ENCODE peak calls at places on chromosomes 12 and 14, in eight cellular contexts. Q, Y, C, X, P, A, E and H are unnamed samples.

GRCh38 chr12:1572731-1573130 is 21.6 kb downstream of the FBXL14 start:
- DNase-seq in P (no peak), A (no peak), E (no peak), Y (no peak), C (no peak), X (no peak), Q (no peak), H (no peak)

GRCh38 chr12:52628841-52629240 is 10.5 kb upstream of the KRT73 start:
- DNase-seq in Y (no peak), E (no peak), X (no peak), C (no peak), P (no peak), A (no peak), Q (no peak), H (no peak)

GRCh38 chr14:22653012-22653621 is 9.0 kb upstream of the OR6J1 start:
- DNase-seq in A (no peak), P (peak; percentile 46), E (peak; percentile 64), C (peak; percentile 60), Q (peak; percentile 66), Y (peak; percentile 80), X (no peak), H (peak; percentile 30)

GRCh38 chr12:113867258-113867657 is 98.9 kb downstream of the RBM19 start:
- DNase-seq in A (no peak), Y (no peak), X (no peak), C (no peak), P (no peak), E (no peak), Q (no peak), H (no peak)

GRCh38 chr12:28568083-28568482 is 377.8 kb downstream of the CCDC91 start:
- DNase-seq in Y (no peak), E (no peak), X (peak; percentile 80), A (no peak), Q (no peak), C (peak; percentile 30), P (no peak), H (no peak)

GRCh38 chr12:94616217-94616729 is 34.1 kb downstream of the TMCC3 start:
- DNase-seq in A (peak; percentile 72), P (no peak), C (no peak), E (no peak), X (no peak), Y (no peak), Q (no peak), H (no peak)

GRCh38 chr14:75141967-75142366 is 15.1 kb upstream of the NEK9 start:
- DNase-seq in Q (no peak), P (no peak), C (no peak), A (no peak), X (no peak), E (no peak), Y (peak; percentile 45), H (no peak)

GRCh38 chr12:52202361-52203078 is 10.7 kb upstream of the KRT80 start:
- DNase-seq in Y (peak; percentile 54), P (no peak), A (peak; percentile 58), X (no peak), Q (no peak), E (no peak), C (no peak), H (no peak)

GRCh38 chr12:107526555-107527180 is 158.9 kb upstream of the PWP1 start:
- DNase-seq in X (no peak), Q (no peak), C (no peak), E (no peak), A (no peak), Y (no peak), P (no peak), H (no peak)

GRCh38 chr14:99322731-99323599 is 51.0 kb upstream of the BCL11B start:
- DNase-seq in Y (no peak), C (no peak), A (no peak), E (peak; percentile 18), P (no peak), X (no peak), Q (peak; percentile 27), H (no peak)

GRCh38 chr12:45051490-45052105 is 699 bp upstream of the DBX2 start:
- DNase-seq in Q (no peak), Y (peak; percentile 70), C (no peak), P (no peak), A (no peak), X (no peak), E (no peak), H (no peak)

GRCh38 chr12:13962699-13963098 is 18.7 kb downstream of the GRIN2B start:
- DNase-seq in Y (peak; percentile 57), X (no peak), Q (no peak), A (no peak), E (no peak), P (no peak), C (no peak), H (no peak)

GRCh38 chr12:49340971-49341776 is 4.2 kb upstream of the C1QL4 start:
- DNase-seq in Q (no peak), A (no peak), Y (no peak), X (no peak), E (no peak), C (no peak), P (no peak), H (no peak)

GRCh38 chr12:107914460-107914977 is 140.0 kb downstream of the ASCL4 start:
- DNase-seq in A (no peak), X (no peak), Q (no peak), Y (no peak), E (no peak), P (no peak), C (no peak), H (no peak)

GRCh38 chr14:105935384-105935783 is 409.0 kb downstream of the TMEM121 start:
- DNase-seq in Y (no peak), C (no peak), Q (no peak), X (no peak), E (no peak), A (no peak), P (no peak), H (no peak)

GRCh38 chr12:57896139-57896436 is 45.3 kb upstream of the ATP23 start:
- DNase-seq in E (no peak), A (no peak), P (no peak), Y (peak; percentile 83), Q (no peak), C (peak; percentile 56), X (no peak), H (no peak)

GRCh38 chr12:5716221-5716620 is 228.8 kb downstream of the ANO2 start:
- DNase-seq in P (no peak), Y (no peak), X (no peak), E (no peak), Q (no peak), C (no peak), A (no peak), H (no peak)

GRCh38 chr12:20495997-20496396 is 127.7 kb downstream of the PDE3A start:
- DNase-seq in Y (no peak), X (no peak), C (no peak), Q (no peak), E (no peak), P (no peak), A (no peak), H (no peak)

GRCh38 chr12:124492879-124493808 is 74.3 kb downstream of the NCOR2 start:
- DNase-seq in C (no peak), E (no peak), Q (no peak), P (no peak), A (peak; percentile 67), Y (no peak), X (no peak), H (no peak)

GRCh38 chr12:126932156-126932555 is 1334.8 kb upstream of the TMEM132C start:
- DNase-seq in E (no peak), X (no peak), Y (no peak), Q (no peak), C (no peak), A (no peak), P (no peak), H (no peak)

GRCh38 chr14:90193925-90194324 is 62.4 kb upstream of the PSMC1 start:
- DNase-seq in Y (peak; percentile 15), X (no peak), E (no peak), C (no peak), Q (no peak), A (no peak), P (no peak), H (no peak)

GRCh38 chr14:102039157-102039556 is 47.7 kb downstream of the HSP90AA1 start:
- DNase-seq in E (no peak), A (no peak), Y (no peak), X (no peak), P (no peak), C (no peak), Q (no peak), H (no peak)

GRCh38 chr14:75013290-75013689 is 10.6 kb downstream of the EIF2B2 start:
- DNase-seq in E (no peak), X (no peak), A (no peak), C (no peak), P (no peak), Y (no peak), Q (no peak), H (no peak)

GRCh38 chr14:76375484-76375883 is 453 bp upstream of the ESRRB start:
- DNase-seq in C (no peak), A (no peak), P (no peak), E (no peak), X (no peak), Y (no peak), Q (no peak), H (no peak)

GRCh38 chr12:42361909-42362706 is 36.1 kb downstream of the PPHLN1 start:
- DNase-seq in P (no peak), Y (no peak), Q (no peak), C (no peak), X (no peak), A (no peak), E (no peak), H (no peak)

GRCh38 chr12:60760965-60761364 is 1165.1 kb downstream of the SLC16A7 start:
- DNase-seq in P (no peak), C (no peak), E (no peak), A (no peak), X (no peak), Y (no peak), Q (no peak), H (no peak)

GRCh38 chr14:93010118-93010475 is 87.1 kb downstream of the CHGA start:
- DNase-seq in Q (no peak), X (no peak), Y (no peak), E (no peak), C (no peak), A (no peak), P (no peak), H (no peak)

GRCh38 chr14:21093769-21094681 is 4.4 kb downstream of the ZNF219 start:
- DNase-seq in C (peak; percentile 18), P (no peak), X (no peak), A (no peak), Y (peak; percentile 94), E (no peak), Q (no peak), H (no peak)
- TF ChIP-seq CTCF in C (no peak), P (no peak), X (peak; percentile 31), A (no peak), Y (peak; percentile 62), E (no peak), Q (no peak), H (no peak)

GRCh38 chr14:69812725-69813124 is 15.7 kb upstream of the SLC10A1 start:
- DNase-seq in E (no peak), X (no peak), Q (no peak), Y (peak; percentile 17), P (no peak), C (no peak), A (no peak), H (peak; percentile 33)
- TF ChIP-seq CTCF in E (no peak), X (no peak), Q (no peak), Y (peak; percentile 34), P (no peak), C (no peak), A (no peak), H (peak; percentile 65)

GRCh38 chr12:79897617-79898016 is 37.3 kb downstream of the PPP1R12A start:
- DNase-seq in Q (no peak), X (peak; percentile 66), E (no peak), C (no peak), P (no peak), A (no peak), Y (peak; percentile 33), H (no peak)
- TF ChIP-seq CTCF in Q (no peak), X (no peak), E (no peak), C (no peak), P (no peak), A (no peak), Y (no peak), H (no peak)

GRCh38 chr12:39675263-39675662 is 55.7 kb upstream of the ABCD2 start:
- DNase-seq in A (no peak), Y (no peak), P (no peak), C (no peak), E (no peak), Q (no peak), X (no peak), H (no peak)
- TF ChIP-seq CTCF in A (no peak), Y (no peak), P (no peak), C (no peak), E (no peak), Q (no peak), X (no peak), H (no peak)